ENCODE peak calls at places on chromosome 7, in nine cellular contexts. O, E, Z, X, W, S, H, K and F are unnamed samples.

GRCh38 chr7:8204674-8205377 is 57.1 kb downstream of the ICA1 start:
- DNase-seq in O (no peak), E (no peak), Z (no peak), X (no peak), W (no peak), S (no peak), H (no peak), K (no peak), F (no peak)

GRCh38 chr7:53458636-53459035 is 423.2 kb downstream of the POM121L12 start:
- DNase-seq in O (no peak), E (no peak), Z (no peak), X (no peak), W (no peak), S (no peak), H (no peak), K (no peak), F (no peak)

GRCh38 chr7:92149736-92150239 is 15.5 kb upstream of the CYP51A1 start:
- DNase-seq in O (no peak), E (no peak), Z (no peak), X (no peak), W (no peak), S (no peak), H (no peak), K (no peak), F (no peak)

GRCh38 chr7:83077328-83077727 is 85.4 kb downstream of the PCLO start:
- DNase-seq in O (peak; percentile 31), E (no peak), Z (no peak), X (no peak), W (no peak), S (no peak), H (no peak), K (no peak), F (no peak)

GRCh38 chr7:95066736-95067530 is 159.5 kb downstream of the PPP1R9A start:
- DNase-seq in O (peak; percentile 65), E (no peak), Z (peak; percentile 10), X (peak; percentile 86), W (no peak), S (no peak), H (no peak), K (no peak), F (no peak)

GRCh38 chr7:88224596-88225275 is 4.9 kb upstream of the SRI start:
- DNase-seq in O (peak; percentile 43), E (no peak), Z (no peak), X (peak; percentile 21), W (no peak), S (peak; percentile 55), H (no peak), K (no peak), F (no peak)

GRCh38 chr7:696426-697258 is 29.9 kb upstream of the DNAAF5 start:
- DNase-seq in O (no peak), E (no peak), Z (no peak), X (no peak), W (no peak), S (no peak), H (no peak), K (no peak), F (no peak)

GRCh38 chr7:158705234-158705890 is 758 bp upstream of the NCAPG2 start:
- DNase-seq in O (no peak), E (no peak), Z (no peak), X (no peak), W (no peak), S (no peak), H (no peak), K (no peak), F (peak; percentile 27)

GRCh38 chr7:89103564-89103963 is 308.0 kb upstream of the TEX47 start:
- DNase-seq in O (no peak), E (no peak), Z (no peak), X (no peak), W (no peak), S (no peak), H (no peak), K (no peak), F (no peak)

GRCh38 chr7:131188367-131189339 is 139.0 kb upstream of the MKLN1 start:
- DNase-seq in O (peak; percentile 97), E (peak; percentile 16), Z (peak; percentile 98), X (peak; percentile 90), W (no peak), S (peak; percentile 67), H (no peak), K (peak; percentile 64), F (peak; percentile 20)

GRCh38 chr7:111951027-111951426 is 255.2 kb downstream of the DOCK4 start:
- DNase-seq in O (peak; percentile 28), E (no peak), Z (no peak), X (no peak), W (no peak), S (no peak), H (no peak), K (no peak), F (no peak)

GRCh38 chr7:149282331-149282655 is 20.3 kb downstream of the ZNF783 start:
- DNase-seq in O (no peak), E (no peak), Z (no peak), X (no peak), W (no peak), S (no peak), H (no peak), K (no peak), F (no peak)